ENCODE peak calls at places on chromosomes 3 and 15, in seven cellular contexts. O is GM04503; Q is endothelial cell; D is foreskin fibroblast; U is stimulated activated CD4-positive, alpha-beta T cell treated with anti-CD3 and anti-CD28 coated beads, Interleukin-1b, Interleukin-23, amount 100 ng/mL, for 4 hours; R is NCI-H1105; E is midbrain. I is an unnamed sample.

GRCh38 chr3:129122697-129123055 is 1.1 kb upstream of the RAB43 start:
- DNase-seq in O (no peak), Q (peak; percentile 24), D (peak; percentile 33), U (no peak), R (no peak), E (no peak), I (no peak)

GRCh38 chr15:58746174-58746573 is 3.3 kb downstream of the ADAM10 start:
- DNase-seq in O (no peak), Q (no peak), D (no peak), U (no peak), R (no peak), E (no peak), I (no peak)

GRCh38 chr3:128702391-128702790 is 23.6 kb upstream of the RAB7A start:
- DNase-seq in O (no peak), Q (no peak), D (no peak), U (no peak), R (no peak), E (no peak), I (no peak)

GRCh38 chr3:101383156-101383575 is 62.8 kb upstream of the IMPG2 start:
- DNase-seq in O (no peak), Q (no peak), D (peak; percentile 3), U (no peak), R (no peak), E (no peak), I (peak; percentile 43)

GRCh38 chr3:45803252-45803935 is 7.1 kb upstream of the SLC6A20 start:
- DNase-seq in O (no peak), Q (no peak), D (no peak), U (no peak), R (no peak), E (no peak), I (no peak)

GRCh38 chr3:188417329-188417728 is 263.4 kb downstream of the LPP start:
- DNase-seq in O (no peak), Q (no peak), D (peak; percentile 38), U (no peak), R (no peak), E (no peak), I (no peak)

GRCh38 chr3:48692551-48692950 is 6.8 kb upstream of the NCKIPSD start:
- DNase-seq in O (no peak), Q (no peak), D (no peak), U (no peak), R (no peak), E (no peak), I (no peak)

GRCh38 chr15:79184465-79184892 is 93.9 kb upstream of the RASGRF1 start:
- DNase-seq in O (no peak), Q (peak; percentile 71), D (peak; percentile 35), U (peak; percentile 58), R (peak; percentile 26), E (peak; percentile 80), I (peak; percentile 8)

GRCh38 chr3:2714856-2715255 is 395.3 kb downstream of the IL5RA start:
- DNase-seq in O (no peak), Q (no peak), D (no peak), U (no peak), R (peak; percentile 43), E (no peak), I (no peak)

GRCh38 chr15:77634266-77634962 is 1.7 kb upstream of the LINGO1 start:
- DNase-seq in O (no peak), Q (peak; percentile 88), D (peak; percentile 16), U (peak; percentile 12), R (no peak), E (peak; percentile 15), I (no peak)

GRCh38 chr3:118445036-118445435 is 589.6 kb downstream of the IGSF11 start:
- DNase-seq in O (no peak), Q (no peak), D (no peak), U (no peak), R (no peak), E (no peak), I (no peak)

GRCh38 chr3:47323431-47324277 is 40.9 kb downstream of the KLHL18 start:
- DNase-seq in O (no peak), Q (no peak), D (no peak), U (no peak), R (no peak), E (no peak), I (no peak)

GRCh38 chr15:40549894-40550293 is 14.9 kb downstream of the CCDC32 start:
- DNase-seq in O (no peak), Q (no peak), D (no peak), U (no peak), R (no peak), E (no peak), I (no peak)

GRCh38 chr3:53091011-53091410 is 39.2 kb downstream of the RFT1 start:
- DNase-seq in O (no peak), Q (no peak), D (no peak), U (no peak), R (no peak), E (no peak), I (no peak)

GRCh38 chr3:75906555-75907112 is 121.3 kb upstream of the ZNF717 start:
- DNase-seq in O (no peak), Q (peak; percentile 67), D (peak; percentile 20), U (no peak), R (peak; percentile 25), E (peak; percentile 48), I (peak; percentile 18)

GRCh38 chr3:14142567-14143270 is 17.9 kb downstream of the TMEM43 start:
- DNase-seq in O (no peak), Q (no peak), D (no peak), U (peak; percentile 13), R (no peak), E (no peak), I (no peak)

GRCh38 chr15:75455982-75456531 is 4.6 kb upstream of the SIN3A start:
- DNase-seq in O (no peak), Q (peak; percentile 37), D (peak; percentile 43), U (peak; percentile 28), R (no peak), E (peak; percentile 51), I (peak; percentile 33)

GRCh38 chr15:48974865-48975264 is 11.1 kb upstream of the SHC4 start:
- DNase-seq in O (no peak), Q (no peak), D (no peak), U (no peak), R (no peak), E (peak; percentile 29), I (no peak)

GRCh38 chr3:1195922-1196321 is 103.1 kb downstream of the CNTN6 start:
- DNase-seq in O (peak; percentile 54), Q (no peak), D (peak; percentile 4), U (no peak), R (no peak), E (no peak), I (peak; percentile 13)

GRCh38 chr3:183591881-183592521 is 36.5 kb upstream of the KLHL6 start:
- DNase-seq in O (no peak), Q (no peak), D (no peak), U (no peak), R (no peak), E (no peak), I (no peak)

GRCh38 chr3:46930945-46931403 is 45.6 kb downstream of the CCDC12 start:
- DNase-seq in O (no peak), Q (no peak), D (no peak), U (no peak), R (no peak), E (no peak), I (no peak)

GRCh38 chr3:96994995-96995394 is 180.6 kb downstream of the EPHA6 start:
- DNase-seq in O (no peak), Q (no peak), D (no peak), U (no peak), R (no peak), E (no peak), I (no peak)

GRCh38 chr3:134291300-134292254 is 40.9 kb upstream of the RYK start:
- DNase-seq in O (no peak), Q (no peak), D (peak; percentile 75), U (no peak), R (no peak), E (no peak), I (no peak)

GRCh38 chr15:63079938-63080626 is 37.5 kb downstream of the TPM1 start:
- DNase-seq in O (no peak), Q (no peak), D (no peak), U (no peak), R (no peak), E (no peak), I (no peak)

GRCh38 chr15:67501177-67501835 is 19.6 kb upstream of the C15orf61 start:
- DNase-seq in O (no peak), Q (no peak), D (peak; percentile 29), U (no peak), R (peak; percentile 3), E (peak; percentile 39), I (no peak)

I was measured in AG04450.